ENCODE peak calls at places on chromosomes 13 and 19, in five cellular contexts. S is effector CD4-positive, alpha-beta T cell; A is activated CD8-positive, alpha-beta T cell treated with anti-CD3 and anti-CD28 coated beads, Interleukin-2, amount 10 ng/mL, durations not matched to agents 7 days and 5 days; G is NCI-H1436; T is GM23248. H is an unnamed sample.

GRCh38 chr19:15337202-15337601 is 4.9 kb upstream of the BRD4 start:
- DNase-seq in A (no peak), T (peak), S (no peak), G (no peak), H (no peak)

GRCh38 chr13:64551755-64552154 is 2678.4 kb downstream of the PCDH9 start:
- DNase-seq in S (no peak), A (no peak), G (no peak), T (peak), H (no peak)

GRCh38 chr13:72390909-72391308 is 336.5 kb downstream of the MZT1 start:
- DNase-seq in G (no peak), T (no peak), A (no peak), S (no peak), H (no peak)

GRCh38 chr19:708154-709141 is at the start of gene PALM:
- DNase-seq in T (no peak), G (peak), S (no peak), A (no peak), H (no peak)

GRCh38 chr13:48626077-48626449 is 27.7 kb upstream of the CYSLTR2 start:
- DNase-seq in G (no peak), T (no peak), A (no peak), S (no peak), H (no peak)

GRCh38 chr19:45243144-45243732 is 2.0 kb downstream of the EXOC3L2 start:
- DNase-seq in T (no peak), A (no peak), S (no peak), G (no peak), H (no peak)

GRCh38 chr19:53908106-53908932 is 759 bp upstream of the CACNG7 start:
- DNase-seq in A (peak), S (no peak), T (peak), G (no peak), H (no peak)

GRCh38 chr19:32828643-32829344 is 40.8 kb downstream of the SLC7A9 start:
- DNase-seq in A (no peak), G (no peak), S (no peak), T (no peak), H (no peak)

GRCh38 chr19:41546386-41546789 is 29.6 kb upstream of the CEACAM21 start:
- DNase-seq in A (peak), G (no peak), S (no peak), T (no peak), H (no peak)

GRCh38 chr19:21133633-21134032 is 8.2 kb upstream of the ZNF431 start:
- DNase-seq in G (no peak), T (no peak), S (no peak), A (no peak), H (no peak)